ENCODE peak calls at places on chromosomes 2 and 18, in five cellular contexts. One of them, this sample, is unnamed.

GRCh38 chr18:8751692-8752091 is 46.3 kb downstream of the MTCL1 start:
- DNase-seq in astrocyte of the spinal cord: no peak
- DNase-seq in K562: no peak
- DNase-seq in thoracic aorta: no peak
- DNase-seq in colonic mucosa: no peak
- DNase-seq in this sample: no peak

GRCh38 chr18:27004056-27004829 is 138.7 kb upstream of the AQP4 start:
- DNase-seq in astrocyte of the spinal cord: peak
- DNase-seq in K562: no peak
- DNase-seq in thoracic aorta: no peak
- DNase-seq in colonic mucosa: no peak
- DNase-seq in this sample: no peak

GRCh38 chr2:108363048-108363899 is 14.5 kb upstream of the SULT1C4 start:
- DNase-seq in astrocyte of the spinal cord: no peak
- DNase-seq in K562: no peak
- DNase-seq in thoracic aorta: no peak
- DNase-seq in colonic mucosa: no peak
- DNase-seq in this sample: no peak

GRCh38 chr18:78021196-78021595 is 771.5 kb downstream of the GALR1 start:
- DNase-seq in astrocyte of the spinal cord: no peak
- DNase-seq in K562: peak
- DNase-seq in thoracic aorta: no peak
- DNase-seq in colonic mucosa: no peak
- DNase-seq in this sample: no peak

GRCh38 chr2:50178050-50178449 is 853.9 kb downstream of the NRXN1 start:
- DNase-seq in astrocyte of the spinal cord: no peak
- DNase-seq in K562: no peak
- DNase-seq in thoracic aorta: no peak
- DNase-seq in colonic mucosa: no peak
- DNase-seq in this sample: no peak

GRCh38 chr18:47577520-47577919 is 326.1 kb upstream of the SKOR2 start:
- DNase-seq in astrocyte of the spinal cord: no peak
- DNase-seq in K562: no peak
- DNase-seq in thoracic aorta: no peak
- DNase-seq in colonic mucosa: no peak
- DNase-seq in this sample: no peak

GRCh38 chr2:237202288-237203030 is 116.8 kb downstream of the COPS8 start:
- DNase-seq in astrocyte of the spinal cord: no peak
- DNase-seq in K562: no peak
- DNase-seq in thoracic aorta: no peak
- DNase-seq in colonic mucosa: no peak
- DNase-seq in this sample: no peak

GRCh38 chr2:178871536-178871935 is 64.3 kb upstream of the TTN start:
- DNase-seq in astrocyte of the spinal cord: no peak
- DNase-seq in K562: no peak
- DNase-seq in thoracic aorta: no peak
- DNase-seq in colonic mucosa: no peak
- DNase-seq in this sample: no peak

GRCh38 chr2:151052850-151053660 is 208.6 kb downstream of the RBM43 start:
- DNase-seq in astrocyte of the spinal cord: no peak
- DNase-seq in K562: no peak
- DNase-seq in thoracic aorta: no peak
- DNase-seq in colonic mucosa: no peak
- DNase-seq in this sample: no peak

GRCh38 chr2:122858813-122859212 is 1103.4 kb downstream of the TSN start:
- DNase-seq in astrocyte of the spinal cord: no peak
- DNase-seq in K562: no peak
- DNase-seq in thoracic aorta: no peak
- DNase-seq in colonic mucosa: no peak
- DNase-seq in this sample: no peak

GRCh38 chr2:64586883-64587481 is 62.9 kb downstream of the AFTPH start:
- DNase-seq in astrocyte of the spinal cord: peak
- DNase-seq in K562: peak
- DNase-seq in thoracic aorta: no peak
- DNase-seq in colonic mucosa: no peak
- DNase-seq in this sample: no peak

GRCh38 chr2:6139916-6140315 is 447.7 kb downstream of the SOX11 start:
- DNase-seq in astrocyte of the spinal cord: no peak
- DNase-seq in K562: no peak
- DNase-seq in thoracic aorta: no peak
- DNase-seq in colonic mucosa: no peak
- DNase-seq in this sample: no peak

GRCh38 chr2:127953849-127954248 is 68.1 kb upstream of the AMMECR1L start:
- DNase-seq in astrocyte of the spinal cord: no peak
- DNase-seq in K562: no peak
- DNase-seq in thoracic aorta: no peak
- DNase-seq in colonic mucosa: no peak
- DNase-seq in this sample: no peak

GRCh38 chr2:167833294-167833693 is 414.1 kb downstream of the STK39 start:
- DNase-seq in astrocyte of the spinal cord: peak
- DNase-seq in K562: no peak
- DNase-seq in thoracic aorta: no peak
- DNase-seq in colonic mucosa: no peak
- DNase-seq in this sample: no peak